ENCODE peak calls at places on chromosomes 3 and 15, in nine cellular contexts. One of them, this sample, is unnamed.

GRCh38 chr3:51622402-51622801 is 48.6 kb upstream of the TEX264 start:
- DNase-seq in GM06990: no peak
- DNase-seq in AG04449: no peak
- DNase-seq in OCI-LY7: no peak
- DNase-seq in fibroblast of mammary gland: peak
- DNase-seq in cardiac fibroblast: no peak
- DNase-seq in dorsolateral prefrontal cortex: no peak
- DNase-seq in fibroblast of pulmonary artery: no peak
- DNase-seq in lung: no peak
- DNase-seq in this sample: no peak

GRCh38 chr3:139534444-139534812 is 5.1 kb downstream of the RBP1 start:
- DNase-seq in GM06990: no peak
- DNase-seq in AG04449: peak
- DNase-seq in OCI-LY7: no peak
- DNase-seq in fibroblast of mammary gland: peak
- DNase-seq in cardiac fibroblast: peak
- DNase-seq in dorsolateral prefrontal cortex: no peak
- DNase-seq in fibroblast of pulmonary artery: peak
- DNase-seq in lung: no peak
- DNase-seq in this sample: peak

GRCh38 chr15:69725957-69726356 is 273.3 kb downstream of the RPLP1 start:
- DNase-seq in GM06990: no peak
- DNase-seq in AG04449: no peak
- DNase-seq in OCI-LY7: no peak
- DNase-seq in fibroblast of mammary gland: no peak
- DNase-seq in cardiac fibroblast: no peak
- DNase-seq in dorsolateral prefrontal cortex: no peak
- DNase-seq in fibroblast of pulmonary artery: no peak
- DNase-seq in lung: peak
- DNase-seq in this sample: no peak

GRCh38 chr3:12591997-12592715 is 35.3 kb downstream of the MKRN2 start:
- DNase-seq in GM06990: no peak
- DNase-seq in AG04449: no peak
- DNase-seq in OCI-LY7: no peak
- DNase-seq in fibroblast of mammary gland: no peak
- DNase-seq in cardiac fibroblast: no peak
- DNase-seq in dorsolateral prefrontal cortex: no peak
- DNase-seq in fibroblast of pulmonary artery: no peak
- DNase-seq in lung: no peak
- DNase-seq in this sample: no peak

GRCh38 chr15:31366169-31366734 is 39.6 kb downstream of the KLF13 start:
- DNase-seq in GM06990: no peak
- DNase-seq in AG04449: no peak
- DNase-seq in OCI-LY7: no peak
- DNase-seq in fibroblast of mammary gland: peak
- DNase-seq in cardiac fibroblast: peak
- DNase-seq in dorsolateral prefrontal cortex: no peak
- DNase-seq in fibroblast of pulmonary artery: peak
- DNase-seq in lung: no peak
- DNase-seq in this sample: no peak

GRCh38 chr15:42461261-42461660 is 29.7 kb downstream of the ZNF106 start:
- DNase-seq in GM06990: no peak
- DNase-seq in AG04449: no peak
- DNase-seq in OCI-LY7: no peak
- DNase-seq in fibroblast of mammary gland: no peak
- DNase-seq in cardiac fibroblast: no peak
- DNase-seq in dorsolateral prefrontal cortex: no peak
- DNase-seq in fibroblast of pulmonary artery: no peak
- DNase-seq in lung: no peak
- DNase-seq in this sample: no peak

GRCh38 chr3:1515842-1516241 is 423.0 kb downstream of the CNTN6 start:
- DNase-seq in GM06990: no peak
- DNase-seq in AG04449: no peak
- DNase-seq in OCI-LY7: no peak
- DNase-seq in fibroblast of mammary gland: no peak
- DNase-seq in cardiac fibroblast: no peak
- DNase-seq in dorsolateral prefrontal cortex: no peak
- DNase-seq in fibroblast of pulmonary artery: no peak
- DNase-seq in lung: no peak
- DNase-seq in this sample: no peak

GRCh38 chr3:124512881-124513609 is 217.2 kb upstream of the UMPS start:
- DNase-seq in GM06990: no peak
- DNase-seq in AG04449: no peak
- DNase-seq in OCI-LY7: no peak
- DNase-seq in fibroblast of mammary gland: no peak
- DNase-seq in cardiac fibroblast: no peak
- DNase-seq in dorsolateral prefrontal cortex: no peak
- DNase-seq in fibroblast of pulmonary artery: no peak
- DNase-seq in lung: no peak
- DNase-seq in this sample: no peak

GRCh38 chr3:122938756-122939425 is 88.7 kb downstream of the SEMA5B start:
- DNase-seq in GM06990: no peak
- DNase-seq in AG04449: no peak
- DNase-seq in OCI-LY7: no peak
- DNase-seq in fibroblast of mammary gland: no peak
- DNase-seq in cardiac fibroblast: no peak
- DNase-seq in dorsolateral prefrontal cortex: no peak
- DNase-seq in fibroblast of pulmonary artery: no peak
- DNase-seq in lung: no peak
- DNase-seq in this sample: no peak

GRCh38 chr15:67862771-67863441 is 23.1 kb upstream of the RNU6-1 start:
- DNase-seq in GM06990: peak
- DNase-seq in AG04449: no peak
- DNase-seq in OCI-LY7: peak
- DNase-seq in fibroblast of mammary gland: no peak
- DNase-seq in cardiac fibroblast: no peak
- DNase-seq in dorsolateral prefrontal cortex: no peak
- DNase-seq in fibroblast of pulmonary artery: no peak
- DNase-seq in lung: no peak
- DNase-seq in this sample: no peak

GRCh38 chr15:86611392-86612040 is 531.8 kb downstream of the AGBL1 start:
- DNase-seq in GM06990: no peak
- DNase-seq in AG04449: no peak
- DNase-seq in OCI-LY7: no peak
- DNase-seq in fibroblast of mammary gland: peak
- DNase-seq in cardiac fibroblast: no peak
- DNase-seq in dorsolateral prefrontal cortex: no peak
- DNase-seq in fibroblast of pulmonary artery: no peak
- DNase-seq in lung: no peak
- DNase-seq in this sample: no peak

GRCh38 chr3:108528459-108529231 is 18.2 kb upstream of the MYH15 start:
- DNase-seq in GM06990: peak
- DNase-seq in AG04449: no peak
- DNase-seq in OCI-LY7: peak
- DNase-seq in fibroblast of mammary gland: no peak
- DNase-seq in cardiac fibroblast: no peak
- DNase-seq in dorsolateral prefrontal cortex: no peak
- DNase-seq in fibroblast of pulmonary artery: no peak
- DNase-seq in lung: no peak
- DNase-seq in this sample: no peak

GRCh38 chr3:45604999-45605398 is 10.4 kb downstream of the LIMD1 start:
- DNase-seq in GM06990: no peak
- DNase-seq in AG04449: no peak
- DNase-seq in OCI-LY7: no peak
- DNase-seq in fibroblast of mammary gland: no peak
- DNase-seq in cardiac fibroblast: no peak
- DNase-seq in dorsolateral prefrontal cortex: no peak
- DNase-seq in fibroblast of pulmonary artery: no peak
- DNase-seq in lung: no peak
- DNase-seq in this sample: no peak

GRCh38 chr15:33021806-33022389 is 172.6 kb downstream of the FMN1 start:
- DNase-seq in GM06990: no peak
- DNase-seq in AG04449: no peak
- DNase-seq in OCI-LY7: peak
- DNase-seq in fibroblast of mammary gland: peak
- DNase-seq in cardiac fibroblast: peak
- DNase-seq in dorsolateral prefrontal cortex: no peak
- DNase-seq in fibroblast of pulmonary artery: peak
- DNase-seq in lung: no peak
- DNase-seq in this sample: peak

GRCh38 chr3:52055537-52056351 is 627 bp downstream of the DUSP7 start:
- DNase-seq in GM06990: peak
- DNase-seq in AG04449: no peak
- DNase-seq in OCI-LY7: peak
- DNase-seq in fibroblast of mammary gland: peak
- DNase-seq in cardiac fibroblast: peak
- DNase-seq in dorsolateral prefrontal cortex: no peak
- DNase-seq in fibroblast of pulmonary artery: peak
- DNase-seq in lung: no peak
- DNase-seq in this sample: no peak

GRCh38 chr3:150370129-150370602 is 37.9 kb upstream of the TSC22D2 start:
- DNase-seq in GM06990: no peak
- DNase-seq in AG04449: peak
- DNase-seq in OCI-LY7: no peak
- DNase-seq in fibroblast of mammary gland: peak
- DNase-seq in cardiac fibroblast: peak
- DNase-seq in dorsolateral prefrontal cortex: no peak
- DNase-seq in fibroblast of pulmonary artery: peak
- DNase-seq in lung: peak
- DNase-seq in this sample: peak

GRCh38 chr3:193559100-193559499 is 4.4 kb upstream of the ATP13A4 start:
- DNase-seq in GM06990: no peak
- DNase-seq in AG04449: no peak
- DNase-seq in OCI-LY7: no peak
- DNase-seq in fibroblast of mammary gland: peak
- DNase-seq in cardiac fibroblast: no peak
- DNase-seq in dorsolateral prefrontal cortex: no peak
- DNase-seq in fibroblast of pulmonary artery: peak
- DNase-seq in lung: no peak
- DNase-seq in this sample: no peak

GRCh38 chr15:84840741-84841429 is 23.7 kb downstream of the ALPK3 start:
- DNase-seq in GM06990: no peak
- DNase-seq in AG04449: peak
- DNase-seq in OCI-LY7: no peak
- DNase-seq in fibroblast of mammary gland: peak
- DNase-seq in cardiac fibroblast: peak
- DNase-seq in dorsolateral prefrontal cortex: no peak
- DNase-seq in fibroblast of pulmonary artery: peak
- DNase-seq in lung: peak
- DNase-seq in this sample: no peak

GRCh38 chr3:11569156-11569741 is 74.5 kb downstream of the VGLL4 start:
- DNase-seq in GM06990: no peak
- DNase-seq in AG04449: no peak
- DNase-seq in OCI-LY7: no peak
- DNase-seq in fibroblast of mammary gland: no peak
- DNase-seq in cardiac fibroblast: no peak
- DNase-seq in dorsolateral prefrontal cortex: no peak
- DNase-seq in fibroblast of pulmonary artery: no peak
- DNase-seq in lung: no peak
- DNase-seq in this sample: no peak

GRCh38 chr3:14204605-14205284 is 26.1 kb downstream of the LSM3 start:
- DNase-seq in GM06990: no peak
- DNase-seq in AG04449: no peak
- DNase-seq in OCI-LY7: no peak
- DNase-seq in fibroblast of mammary gland: peak
- DNase-seq in cardiac fibroblast: peak
- DNase-seq in dorsolateral prefrontal cortex: no peak
- DNase-seq in fibroblast of pulmonary artery: peak
- DNase-seq in lung: no peak
- DNase-seq in this sample: no peak
- H3K4me3 ChIP-seq in GM06990: no peak
- H3K4me3 ChIP-seq in AG04449: no peak
- H3K4me3 ChIP-seq in OCI-LY7: no peak
- H3K4me3 ChIP-seq in fibroblast of mammary gland: no peak
- H3K4me3 ChIP-seq in cardiac fibroblast: no peak
- H3K4me3 ChIP-seq in dorsolateral prefrontal cortex: no peak
- H3K4me3 ChIP-seq in fibroblast of pulmonary artery: no peak
- H3K4me3 ChIP-seq in lung: no peak
- H3K4me3 ChIP-seq in this sample: no peak

GRCh38 chr15:88848203-88848602 is 45.0 kb downstream of the ACAN start:
- DNase-seq in GM06990: no peak
- DNase-seq in AG04449: no peak
- DNase-seq in OCI-LY7: no peak
- DNase-seq in fibroblast of mammary gland: no peak
- DNase-seq in cardiac fibroblast: no peak
- DNase-seq in dorsolateral prefrontal cortex: no peak
- DNase-seq in fibroblast of pulmonary artery: no peak
- DNase-seq in lung: no peak
- DNase-seq in this sample: no peak

GRCh38 chr15:88847144-88847543 is 43.9 kb downstream of the ACAN start:
- DNase-seq in GM06990: no peak
- DNase-seq in AG04449: no peak
- DNase-seq in OCI-LY7: no peak
- DNase-seq in fibroblast of mammary gland: no peak
- DNase-seq in cardiac fibroblast: no peak
- DNase-seq in dorsolateral prefrontal cortex: no peak
- DNase-seq in fibroblast of pulmonary artery: no peak
- DNase-seq in lung: no peak
- DNase-seq in this sample: no peak

GRCh38 chr15:88849376-88850122 is 45.8 kb downstream of the HAPLN3 start:
- DNase-seq in GM06990: no peak
- DNase-seq in AG04449: no peak
- DNase-seq in OCI-LY7: no peak
- DNase-seq in fibroblast of mammary gland: peak
- DNase-seq in cardiac fibroblast: no peak
- DNase-seq in dorsolateral prefrontal cortex: no peak
- DNase-seq in fibroblast of pulmonary artery: no peak
- DNase-seq in lung: no peak
- DNase-seq in this sample: no peak

GRCh38 chr15:88852476-88852875 is 42.9 kb downstream of the HAPLN3 start:
- DNase-seq in GM06990: no peak
- DNase-seq in AG04449: no peak
- DNase-seq in OCI-LY7: no peak
- DNase-seq in fibroblast of mammary gland: no peak
- DNase-seq in cardiac fibroblast: no peak
- DNase-seq in dorsolateral prefrontal cortex: no peak
- DNase-seq in fibroblast of pulmonary artery: no peak
- DNase-seq in lung: no peak
- DNase-seq in this sample: no peak
- TF ChIP-seq CTCF in GM06990: no peak
- TF ChIP-seq CTCF in AG04449: no peak
- TF ChIP-seq CTCF in OCI-LY7: no peak
- TF ChIP-seq CTCF in fibroblast of mammary gland: no peak
- TF ChIP-seq CTCF in cardiac fibroblast: no peak
- TF ChIP-seq CTCF in dorsolateral prefrontal cortex: no peak
- TF ChIP-seq CTCF in fibroblast of pulmonary artery: no peak
- TF ChIP-seq CTCF in lung: no peak
- TF ChIP-seq CTCF in this sample: no peak

DNA sequence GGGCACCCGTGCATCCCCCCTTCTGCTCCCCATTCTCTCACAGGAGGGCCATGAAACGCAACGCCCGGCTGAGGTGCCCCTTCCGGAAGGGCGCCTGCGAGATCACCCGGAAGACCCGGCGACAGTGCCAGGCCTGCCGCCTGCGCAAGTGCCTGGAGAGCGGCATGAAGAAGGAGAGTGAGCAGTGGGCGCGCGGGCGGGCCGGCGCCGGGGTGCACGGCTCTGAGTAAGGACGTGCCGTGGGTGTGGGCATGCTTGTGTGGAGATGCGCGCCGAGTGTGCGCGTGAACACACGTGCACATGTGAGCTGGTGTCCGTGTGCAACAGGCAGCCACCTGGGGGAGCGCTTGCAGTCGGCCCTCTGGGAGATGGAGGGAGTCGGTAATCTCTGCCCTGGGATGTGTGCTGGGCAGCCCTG is 28.1 kb downstream of the NR1I2 start:
- DNase-seq in GM06990: peak
- DNase-seq in AG04449: no peak
- DNase-seq in OCI-LY7: no peak
- DNase-seq in fibroblast of mammary gland: peak
- DNase-seq in cardiac fibroblast: peak
- DNase-seq in dorsolateral prefrontal cortex: no peak
- DNase-seq in fibroblast of pulmonary artery: peak
- DNase-seq in lung: no peak
- DNase-seq in this sample: peak
- H3K4me3 ChIP-seq in GM06990: peak
- H3K4me3 ChIP-seq in AG04449: peak
- H3K4me3 ChIP-seq in OCI-LY7: no peak
- H3K4me3 ChIP-seq in fibroblast of mammary gland: peak
- H3K4me3 ChIP-seq in cardiac fibroblast: peak
- H3K4me3 ChIP-seq in dorsolateral prefrontal cortex: peak
- H3K4me3 ChIP-seq in fibroblast of pulmonary artery: peak
- H3K4me3 ChIP-seq in lung: peak
- H3K4me3 ChIP-seq in this sample: peak

GRCh38 chr15:45253330-45253729 is 1.3 kb downstream of the SLC28A2 start:
- DNase-seq in GM06990: no peak
- DNase-seq in AG04449: no peak
- DNase-seq in OCI-LY7: peak
- DNase-seq in fibroblast of mammary gland: no peak
- DNase-seq in cardiac fibroblast: no peak
- DNase-seq in dorsolateral prefrontal cortex: no peak
- DNase-seq in fibroblast of pulmonary artery: no peak
- DNase-seq in lung: no peak
- DNase-seq in this sample: no peak
- TF ChIP-seq CTCF in GM06990: peak
- TF ChIP-seq CTCF in AG04449: no peak
- TF ChIP-seq CTCF in OCI-LY7: peak
- TF ChIP-seq CTCF in fibroblast of mammary gland: peak
- TF ChIP-seq CTCF in cardiac fibroblast: no peak
- TF ChIP-seq CTCF in dorsolateral prefrontal cortex: no peak
- TF ChIP-seq CTCF in fibroblast of pulmonary artery: peak
- TF ChIP-seq CTCF in lung: no peak
- TF ChIP-seq CTCF in this sample: peak

This sample was measured in HFF-Myc.